ENCODE peak calls at places on chromosomes 11 and 22, in four cellular contexts. One of them, this sample, is unnamed.

GRCh38 chr11:15816996-15817395 is 539.4 kb downstream of the SOX6 start:
- DNase-seq in K562: no peak
- DNase-seq in GM12878: no peak
- DNase-seq in H1: no peak
- DNase-seq in this sample: no peak

GRCh38 chr22:22720724-22721261 is 76.4 kb downstream of the GGTLC2 start:
- DNase-seq in K562: no peak
- DNase-seq in GM12878: peak; percentile 62
- DNase-seq in H1: no peak
- DNase-seq in this sample: no peak

GRCh38 chr11:2310073-2310785 is 8.4 kb downstream of the TSPAN32 start:
- DNase-seq in K562: no peak
- DNase-seq in GM12878: no peak
- DNase-seq in H1: no peak
- DNase-seq in this sample: no peak

GRCh38 chr11:124194696-124195418 is 11.7 kb downstream of the OR10D3 start:
- DNase-seq in K562: peak; percentile 48
- DNase-seq in GM12878: peak; percentile 9
- DNase-seq in H1: peak; percentile 67
- DNase-seq in this sample: peak; percentile 57

GRCh38 chr11:113167599-113167998 is 146.8 kb upstream of the TTC12 start:
- DNase-seq in K562: peak; percentile 9
- DNase-seq in GM12878: no peak
- DNase-seq in H1: no peak
- DNase-seq in this sample: no peak

GRCh38 chr11:48036466-48036865 is 56.1 kb downstream of the PTPRJ start:
- DNase-seq in K562: no peak
- DNase-seq in GM12878: no peak
- DNase-seq in H1: no peak
- DNase-seq in this sample: no peak

GRCh38 chr11:119421351-119421750 is 1.6 kb downstream of the THY1 start:
- DNase-seq in K562: no peak
- DNase-seq in GM12878: no peak
- DNase-seq in H1: no peak
- DNase-seq in this sample: no peak

GRCh38 chr22:30129636-30130035 is 49.4 kb downstream of the HORMAD2 start:
- DNase-seq in K562: no peak
- DNase-seq in GM12878: no peak
- DNase-seq in H1: no peak
- DNase-seq in this sample: no peak

GRCh38 chr22:49780281-49780991 is 47.2 kb downstream of the BRD1 start:
- DNase-seq in K562: no peak
- DNase-seq in GM12878: no peak
- DNase-seq in H1: no peak
- DNase-seq in this sample: no peak

GRCh38 chr11:117842131-117842941 is 17.8 kb upstream of the FXYD2 start:
- DNase-seq in K562: no peak
- DNase-seq in GM12878: no peak
- DNase-seq in H1: peak; percentile 39
- DNase-seq in this sample: no peak

GRCh38 chr11:90701040-90701439 is 478.2 kb upstream of the CHORDC1 start:
- DNase-seq in K562: no peak
- DNase-seq in GM12878: no peak
- DNase-seq in H1: no peak
- DNase-seq in this sample: no peak

GRCh38 chr22:27388090-27388600 is 413.4 kb downstream of the MN1 start:
- DNase-seq in K562: no peak
- DNase-seq in GM12878: no peak
- DNase-seq in H1: no peak
- DNase-seq in this sample: no peak

GRCh38 chr11:8105666-8106065 is 24.7 kb downstream of the TUB start:
- DNase-seq in K562: no peak
- DNase-seq in GM12878: no peak
- DNase-seq in H1: no peak
- DNase-seq in this sample: no peak

GRCh38 chr22:22948651-22949611 is 61.3 kb downstream of the IGLL5 start:
- DNase-seq in K562: no peak
- DNase-seq in GM12878: no peak
- DNase-seq in H1: no peak
- DNase-seq in this sample: no peak

GRCh38 chr11:22555901-22556300 is 69.7 kb downstream of the FANCF start:
- DNase-seq in K562: no peak
- DNase-seq in GM12878: no peak
- DNase-seq in H1: no peak
- DNase-seq in this sample: no peak

GRCh38 chr22:43592470-43592869 is 180.7 kb downstream of the MPPED1 start:
- DNase-seq in K562: no peak
- DNase-seq in GM12878: no peak
- DNase-seq in H1: peak; percentile 63
- DNase-seq in this sample: no peak

GRCh38 chr11:61762798-61763197 is 10.4 kb downstream of the MYRF start:
- DNase-seq in K562: no peak
- DNase-seq in GM12878: no peak
- DNase-seq in H1: no peak
- DNase-seq in this sample: no peak

GRCh38 chr22:35456757-35457156 is 56.8 kb downstream of the MCM5 start:
- DNase-seq in K562: no peak
- DNase-seq in GM12878: no peak
- DNase-seq in H1: no peak
- DNase-seq in this sample: no peak

GRCh38 chr22:43833286-43834240 is 21.5 kb upstream of the EFCAB6 start:
- DNase-seq in K562: no peak
- DNase-seq in GM12878: no peak
- DNase-seq in H1: no peak
- DNase-seq in this sample: no peak

GRCh38 chr11:61766353-61766841 is 14.0 kb downstream of the MYRF start:
- DNase-seq in K562: no peak
- DNase-seq in GM12878: no peak
- DNase-seq in H1: no peak
- DNase-seq in this sample: no peak

GRCh38 chr11:1574256-1575242 is 2.5 kb upstream of the DUSP8 start:
- DNase-seq in K562: peak; percentile 86
- DNase-seq in GM12878: no peak
- DNase-seq in H1: peak; percentile 85
- DNase-seq in this sample: no peak

GRCh38 chr11:101915811-101916291 is 471 bp downstream of the ANGPTL5 start:
- DNase-seq in K562: no peak
- DNase-seq in GM12878: no peak
- DNase-seq in H1: no peak
- DNase-seq in this sample: no peak

GRCh38 chr22:49951001-49951677 is 9.4 kb upstream of the PIM3 start:
- DNase-seq in K562: peak; percentile 16
- DNase-seq in GM12878: no peak
- DNase-seq in H1: no peak
- DNase-seq in this sample: no peak

GRCh38 chr11:129652828-129653227 is 162.8 kb upstream of the TMEM45B start:
- DNase-seq in K562: no peak
- DNase-seq in GM12878: no peak
- DNase-seq in H1: no peak
- DNase-seq in this sample: no peak

GRCh38 chr11:115606223-115607220 is 102.3 kb upstream of the CADM1 start:
- DNase-seq in K562: no peak
- DNase-seq in GM12878: no peak
- DNase-seq in H1: no peak
- DNase-seq in this sample: no peak

GRCh38 chr22:37242395-37242918 is 1.6 kb downstream of the RAC2 start:
- DNase-seq in K562: peak; percentile 80
- DNase-seq in GM12878: peak; percentile 92
- DNase-seq in H1: no peak
- DNase-seq in this sample: no peak

GRCh38 chr11:68812526-68812925 is 29.2 kb downstream of the CPT1A start:
- DNase-seq in K562: no peak
- DNase-seq in GM12878: no peak
- DNase-seq in H1: no peak
- DNase-seq in this sample: no peak

GRCh38 chr22:19819209-19819910 is 35.3 kb downstream of the GNB1L start:
- DNase-seq in K562: no peak
- DNase-seq in GM12878: no peak
- DNase-seq in H1: peak; percentile 34
- DNase-seq in this sample: no peak

GRCh38 chr22:19016081-19016480 is 80.0 kb upstream of the PRODH start:
- DNase-seq in K562: peak; percentile 23
- DNase-seq in GM12878: no peak
- DNase-seq in H1: peak; percentile 39
- DNase-seq in this sample: no peak

GRCh38 chr11:63866211-63866610 is 27.3 kb downstream of the MARK2 start:
- DNase-seq in K562: no peak
- DNase-seq in GM12878: peak; percentile 86
- DNase-seq in H1: no peak
- DNase-seq in this sample: no peak

GRCh38 chr11:117946842-117947526 is 17.8 kb upstream of the TMPRSS13 start:
- DNase-seq in K562: peak; percentile 91
- DNase-seq in GM12878: no peak
- DNase-seq in H1: peak; percentile 99
- DNase-seq in this sample: peak; percentile 85

GRCh38 chr22:39463277-39463676 is 6.5 kb downstream of the MGAT3 start:
- DNase-seq in K562: no peak
- DNase-seq in GM12878: no peak
- DNase-seq in H1: no peak
- DNase-seq in this sample: no peak

GRCh38 chr22:50032941-50033601 is 20.5 kb upstream of the IL17REL start:
- DNase-seq in K562: no peak
- DNase-seq in GM12878: no peak
- DNase-seq in H1: no peak
- DNase-seq in this sample: no peak

GRCh38 chr11:117839234-117839882 is 14.8 kb upstream of the FXYD2 start:
- DNase-seq in K562: no peak
- DNase-seq in GM12878: no peak
- DNase-seq in H1: peak; percentile 26
- DNase-seq in this sample: no peak

GRCh38 chr22:31305194-31305593 is 12.9 kb upstream of the PIK3IP1 start:
- DNase-seq in K562: no peak
- DNase-seq in GM12878: no peak
- DNase-seq in H1: no peak
- DNase-seq in this sample: no peak

GRCh38 chr22:45228401-45228754 is 12.3 kb downstream of the KIAA0930 start:
- DNase-seq in K562: no peak
- DNase-seq in GM12878: no peak
- DNase-seq in H1: no peak
- DNase-seq in this sample: no peak

GRCh38 chr22:45226681-45227186 is 14.0 kb downstream of the KIAA0930 start:
- DNase-seq in K562: no peak
- DNase-seq in GM12878: no peak
- DNase-seq in H1: no peak
- DNase-seq in this sample: no peak

GRCh38 chr22:45225732-45226560 is 14.7 kb downstream of the KIAA0930 start:
- DNase-seq in K562: no peak
- DNase-seq in GM12878: no peak
- DNase-seq in H1: no peak
- DNase-seq in this sample: no peak

GRCh38 chr22:45229181-45229580 is 11.5 kb downstream of the KIAA0930 start:
- DNase-seq in K562: no peak
- DNase-seq in GM12878: no peak
- DNase-seq in H1: no peak
- DNase-seq in this sample: no peak

DNA sequence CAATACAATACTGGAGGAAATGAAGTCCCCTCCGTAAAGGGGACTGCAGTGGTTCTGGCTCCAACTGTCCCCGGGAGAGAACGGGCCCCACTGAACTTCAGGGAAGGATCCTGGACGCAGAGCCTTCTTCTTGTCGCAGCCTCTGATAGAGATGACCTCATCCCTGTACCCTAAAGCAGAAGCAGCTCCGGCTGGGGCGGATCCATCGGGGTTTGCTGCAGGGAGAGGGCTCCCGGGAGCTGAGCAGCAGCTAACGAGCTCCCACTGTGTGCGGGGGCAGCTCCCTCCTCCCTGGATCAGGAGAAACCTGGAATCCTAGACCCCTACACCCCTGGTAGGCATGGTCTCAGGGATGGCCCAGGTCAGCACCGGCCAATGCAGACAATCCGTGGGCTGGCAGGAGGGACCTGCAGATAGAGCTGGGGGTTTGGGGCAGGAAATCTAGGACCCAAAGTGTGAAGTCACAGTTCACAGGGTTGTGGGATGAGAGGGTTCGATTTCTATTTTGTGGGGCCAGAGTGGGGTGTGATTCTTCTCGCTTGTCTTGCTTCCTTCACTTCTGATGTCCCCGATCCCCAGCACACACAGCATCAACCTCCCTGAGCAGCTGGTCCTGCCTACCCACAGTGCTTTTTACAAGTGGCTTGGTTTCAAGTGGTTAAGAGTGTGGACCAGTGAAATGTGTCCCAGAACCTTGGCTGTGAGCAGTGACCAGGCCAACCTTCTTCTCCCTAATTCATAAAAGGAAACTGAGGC is 12.9 kb downstream of the KIAA0930 start:
- DNase-seq in K562: no peak
- DNase-seq in GM12878: no peak
- DNase-seq in H1: no peak
- DNase-seq in this sample: no peak
- TF ChIP-seq EGR1 in K562: no peak
- TF ChIP-seq EGR1 in GM12878: no peak
- TF ChIP-seq EGR1 in H1: no peak
- TF ChIP-seq EGR1 in this sample: no peak

GRCh38 chr11:95547974-95548373 is 241.6 kb downstream of the FAM76B start:
- DNase-seq in K562: no peak
- DNase-seq in GM12878: no peak
- DNase-seq in H1: no peak
- DNase-seq in this sample: no peak

GRCh38 chr11:95544095-95544795 is 245.3 kb downstream of the FAM76B start:
- DNase-seq in K562: no peak
- DNase-seq in GM12878: no peak
- DNase-seq in H1: no peak
- DNase-seq in this sample: no peak

GRCh38 chr11:95542868-95543551 is 246.6 kb downstream of the FAM76B start:
- DNase-seq in K562: peak; percentile 62
- DNase-seq in GM12878: no peak
- DNase-seq in H1: no peak
- DNase-seq in this sample: no peak

GRCh38 chr11:95547186-95547585 is 242.4 kb downstream of the FAM76B start:
- DNase-seq in K562: no peak
- DNase-seq in GM12878: no peak
- DNase-seq in H1: no peak
- DNase-seq in this sample: no peak

GRCh38 chr11:95545116-95545875 is 244.3 kb downstream of the FAM76B start:
- DNase-seq in K562: peak; percentile 27
- DNase-seq in GM12878: no peak
- DNase-seq in H1: no peak
- DNase-seq in this sample: peak; percentile 2
- TF ChIP-seq EGR1 in K562: no peak
- TF ChIP-seq EGR1 in GM12878: no peak
- TF ChIP-seq EGR1 in H1: no peak
- TF ChIP-seq EGR1 in this sample: no peak

GRCh38 chr22:48161354-48161753 is 1398.9 kb downstream of the TBC1D22A start:
- DNase-seq in K562: no peak
- DNase-seq in GM12878: no peak
- DNase-seq in H1: no peak
- DNase-seq in this sample: no peak
- TF ChIP-seq EGR1 in K562: no peak
- TF ChIP-seq EGR1 in GM12878: no peak
- TF ChIP-seq EGR1 in H1: no peak
- TF ChIP-seq EGR1 in this sample: no peak

GRCh38 chr11:34364102-34364501 is 6.3 kb upstream of the ABTB2 start:
- DNase-seq in K562: no peak
- DNase-seq in GM12878: no peak
- DNase-seq in H1: no peak
- DNase-seq in this sample: no peak
- TF ChIP-seq EGR1 in K562: no peak
- TF ChIP-seq EGR1 in GM12878: no peak
- TF ChIP-seq EGR1 in H1: no peak
- TF ChIP-seq EGR1 in this sample: no peak

This sample was measured in HCT116.